ENCODE peak calls at places on chromosomes 2 and 18, in nine cellular contexts. One of them, this sample, is unnamed.

GRCh38 chr2:134398300-134398699 is 144.4 kb downstream of the MGAT5 start:
- DNase-seq in GM20000: no peak
- DNase-seq in AG04449: no peak
- DNase-seq in B cell: no peak
- DNase-seq in foreskin fibroblast: peak; percentile 82
- DNase-seq in IMR-90: peak; percentile 91
- DNase-seq in Calu3: no peak
- DNase-seq in MCF 10A: peak; percentile 53
- DNase-seq in HFF-Myc: peak; percentile 78
- DNase-seq in this sample: no peak

GRCh38 chr2:181573140-181573736 is 83.7 kb downstream of the CERKL start:
- DNase-seq in GM20000: no peak
- DNase-seq in AG04449: no peak
- DNase-seq in B cell: no peak
- DNase-seq in foreskin fibroblast: peak; percentile 65
- DNase-seq in IMR-90: peak; percentile 50
- DNase-seq in Calu3: peak; percentile 52
- DNase-seq in MCF 10A: peak; percentile 53
- DNase-seq in HFF-Myc: no peak
- DNase-seq in this sample: no peak

GRCh38 chr2:88857951-88858406 is 166.5 kb downstream of the RPIA start:
- DNase-seq in GM20000: no peak
- DNase-seq in AG04449: no peak
- DNase-seq in B cell: peak; percentile 59
- DNase-seq in foreskin fibroblast: no peak
- DNase-seq in IMR-90: peak; percentile 62
- DNase-seq in Calu3: peak; percentile 60
- DNase-seq in MCF 10A: no peak
- DNase-seq in HFF-Myc: peak; percentile 46
- DNase-seq in this sample: no peak

GRCh38 chr2:101699191-101699938 is 1.9 kb downstream of the MAP4K4 start:
- DNase-seq in GM20000: no peak
- DNase-seq in AG04449: no peak
- DNase-seq in B cell: peak; percentile 38
- DNase-seq in foreskin fibroblast: no peak
- DNase-seq in IMR-90: no peak
- DNase-seq in Calu3: no peak
- DNase-seq in MCF 10A: peak; percentile 29
- DNase-seq in HFF-Myc: no peak
- DNase-seq in this sample: no peak

GRCh38 chr2:63982335-63982734 is 36.9 kb downstream of the VPS54 start:
- DNase-seq in GM20000: no peak
- DNase-seq in AG04449: no peak
- DNase-seq in B cell: no peak
- DNase-seq in foreskin fibroblast: no peak
- DNase-seq in IMR-90: no peak
- DNase-seq in Calu3: no peak
- DNase-seq in MCF 10A: no peak
- DNase-seq in HFF-Myc: no peak
- DNase-seq in this sample: no peak

GRCh38 chr2:104944495-104944894 is 90.6 kb downstream of the POU3F3 start:
- DNase-seq in GM20000: no peak
- DNase-seq in AG04449: no peak
- DNase-seq in B cell: peak; percentile 13
- DNase-seq in foreskin fibroblast: peak; percentile 14
- DNase-seq in IMR-90: no peak
- DNase-seq in Calu3: peak; percentile 50
- DNase-seq in MCF 10A: peak; percentile 66
- DNase-seq in HFF-Myc: no peak
- DNase-seq in this sample: no peak

GRCh38 chr18:58009166-58009565 is 34.9 kb upstream of the NEDD4L start:
- DNase-seq in GM20000: no peak
- DNase-seq in AG04449: no peak
- DNase-seq in B cell: no peak
- DNase-seq in foreskin fibroblast: no peak
- DNase-seq in IMR-90: no peak
- DNase-seq in Calu3: no peak
- DNase-seq in MCF 10A: no peak
- DNase-seq in HFF-Myc: no peak
- DNase-seq in this sample: no peak

GRCh38 chr2:219521066-219521880 is 7.0 kb downstream of the ASIC4 start:
- DNase-seq in GM20000: no peak
- DNase-seq in AG04449: no peak
- DNase-seq in B cell: no peak
- DNase-seq in foreskin fibroblast: peak; percentile 71
- DNase-seq in IMR-90: peak; percentile 37
- DNase-seq in Calu3: peak; percentile 66
- DNase-seq in MCF 10A: peak; percentile 29
- DNase-seq in HFF-Myc: no peak
- DNase-seq in this sample: no peak

GRCh38 chr2:26752636-26753035 is 11.4 kb upstream of the SLC35F6 start:
- DNase-seq in GM20000: no peak
- DNase-seq in AG04449: no peak
- DNase-seq in B cell: no peak
- DNase-seq in foreskin fibroblast: no peak
- DNase-seq in IMR-90: no peak
- DNase-seq in Calu3: no peak
- DNase-seq in MCF 10A: no peak
- DNase-seq in HFF-Myc: no peak
- DNase-seq in this sample: no peak

GRCh38 chr2:134724341-134724740 is 5.5 kb upstream of the TMEM163 start:
- DNase-seq in GM20000: no peak
- DNase-seq in AG04449: no peak
- DNase-seq in B cell: no peak
- DNase-seq in foreskin fibroblast: no peak
- DNase-seq in IMR-90: no peak
- DNase-seq in Calu3: no peak
- DNase-seq in MCF 10A: no peak
- DNase-seq in HFF-Myc: no peak
- DNase-seq in this sample: no peak

GRCh38 chr2:28047698-28048097 is 157.2 kb downstream of the BABAM2 start:
- DNase-seq in GM20000: no peak
- DNase-seq in AG04449: peak; percentile 56
- DNase-seq in B cell: no peak
- DNase-seq in foreskin fibroblast: peak; percentile 76
- DNase-seq in IMR-90: peak; percentile 81
- DNase-seq in Calu3: no peak
- DNase-seq in MCF 10A: peak; percentile 44
- DNase-seq in HFF-Myc: peak; percentile 26
- DNase-seq in this sample: peak; percentile 46

GRCh38 chr2:99803846-99804245 is 314.0 kb upstream of the REV1 start:
- DNase-seq in GM20000: no peak
- DNase-seq in AG04449: no peak
- DNase-seq in B cell: no peak
- DNase-seq in foreskin fibroblast: peak; percentile 48
- DNase-seq in IMR-90: no peak
- DNase-seq in Calu3: no peak
- DNase-seq in MCF 10A: no peak
- DNase-seq in HFF-Myc: no peak
- DNase-seq in this sample: no peak

GRCh38 chr18:9782073-9782857 is 74.2 kb downstream of the RAB31 start:
- DNase-seq in GM20000: no peak
- DNase-seq in AG04449: peak; percentile 83
- DNase-seq in B cell: no peak
- DNase-seq in foreskin fibroblast: peak; percentile 86
- DNase-seq in IMR-90: peak; percentile 96
- DNase-seq in Calu3: no peak
- DNase-seq in MCF 10A: peak; percentile 88
- DNase-seq in HFF-Myc: peak; percentile 48
- DNase-seq in this sample: peak; percentile 88

GRCh38 chr2:219274392-219274921 is 4.7 kb upstream of the DNAJB2 start:
- DNase-seq in GM20000: no peak
- DNase-seq in AG04449: peak; percentile 60
- DNase-seq in B cell: no peak
- DNase-seq in foreskin fibroblast: peak; percentile 85
- DNase-seq in IMR-90: peak; percentile 81
- DNase-seq in Calu3: peak; percentile 75
- DNase-seq in MCF 10A: peak; percentile 65
- DNase-seq in HFF-Myc: no peak
- DNase-seq in this sample: peak; percentile 30

GRCh38 chr2:31270136-31270535 is 36.2 kb downstream of the EHD3 start:
- DNase-seq in GM20000: no peak
- DNase-seq in AG04449: no peak
- DNase-seq in B cell: no peak
- DNase-seq in foreskin fibroblast: peak; percentile 90
- DNase-seq in IMR-90: peak; percentile 76
- DNase-seq in Calu3: no peak
- DNase-seq in MCF 10A: no peak
- DNase-seq in HFF-Myc: no peak
- DNase-seq in this sample: peak; percentile 60

GRCh38 chr2:222823183-222823915 is 37.5 kb upstream of the ACSL3 start:
- DNase-seq in GM20000: no peak
- DNase-seq in AG04449: no peak
- DNase-seq in B cell: no peak
- DNase-seq in foreskin fibroblast: peak; percentile 13
- DNase-seq in IMR-90: no peak
- DNase-seq in Calu3: no peak
- DNase-seq in MCF 10A: no peak
- DNase-seq in HFF-Myc: no peak
- DNase-seq in this sample: no peak

GRCh38 chr2:222830164-222830563 is 30.7 kb upstream of the ACSL3 start:
- DNase-seq in GM20000: no peak
- DNase-seq in AG04449: no peak
- DNase-seq in B cell: no peak
- DNase-seq in foreskin fibroblast: no peak
- DNase-seq in IMR-90: no peak
- DNase-seq in Calu3: no peak
- DNase-seq in MCF 10A: no peak
- DNase-seq in HFF-Myc: no peak
- DNase-seq in this sample: no peak

GRCh38 chr2:222825031-222825430 is 35.8 kb upstream of the ACSL3 start:
- DNase-seq in GM20000: no peak
- DNase-seq in AG04449: no peak
- DNase-seq in B cell: no peak
- DNase-seq in foreskin fibroblast: no peak
- DNase-seq in IMR-90: no peak
- DNase-seq in Calu3: no peak
- DNase-seq in MCF 10A: no peak
- DNase-seq in HFF-Myc: no peak
- DNase-seq in this sample: no peak

GRCh38 chr2:222828572-222828971 is 32.3 kb upstream of the ACSL3 start:
- DNase-seq in GM20000: no peak
- DNase-seq in AG04449: no peak
- DNase-seq in B cell: no peak
- DNase-seq in foreskin fibroblast: no peak
- DNase-seq in IMR-90: no peak
- DNase-seq in Calu3: no peak
- DNase-seq in MCF 10A: peak; percentile 69
- DNase-seq in HFF-Myc: no peak
- DNase-seq in this sample: no peak

GRCh38 chr2:222827417-222827816 is 33.4 kb upstream of the ACSL3 start:
- DNase-seq in GM20000: no peak
- DNase-seq in AG04449: no peak
- DNase-seq in B cell: no peak
- DNase-seq in foreskin fibroblast: no peak
- DNase-seq in IMR-90: no peak
- DNase-seq in Calu3: no peak
- DNase-seq in MCF 10A: peak; percentile 55
- DNase-seq in HFF-Myc: no peak
- DNase-seq in this sample: no peak
- TF ChIP-seq CTCF in GM20000: no peak
- TF ChIP-seq CTCF in AG04449: no peak
- TF ChIP-seq CTCF in B cell: no peak
- TF ChIP-seq CTCF in foreskin fibroblast: no peak
- TF ChIP-seq CTCF in IMR-90: no peak
- TF ChIP-seq CTCF in Calu3: no peak
- TF ChIP-seq CTCF in MCF 10A: no peak
- TF ChIP-seq CTCF in HFF-Myc: no peak
- TF ChIP-seq CTCF in this sample: no peak

GRCh38 chr2:175950512-175950911 is 51.6 kb downstream of the LNPK start:
- DNase-seq in GM20000: no peak
- DNase-seq in AG04449: no peak
- DNase-seq in B cell: no peak
- DNase-seq in foreskin fibroblast: no peak
- DNase-seq in IMR-90: no peak
- DNase-seq in Calu3: no peak
- DNase-seq in MCF 10A: no peak
- DNase-seq in HFF-Myc: no peak
- DNase-seq in this sample: no peak
- TF ChIP-seq CTCF in GM20000: no peak
- TF ChIP-seq CTCF in AG04449: no peak
- TF ChIP-seq CTCF in B cell: no peak
- TF ChIP-seq CTCF in foreskin fibroblast: no peak
- TF ChIP-seq CTCF in IMR-90: no peak
- TF ChIP-seq CTCF in Calu3: no peak
- TF ChIP-seq CTCF in MCF 10A: no peak
- TF ChIP-seq CTCF in HFF-Myc: no peak
- TF ChIP-seq CTCF in this sample: no peak

GRCh38 chr2:164479460-164479859 is 141.8 kb downstream of the GRB14 start:
- DNase-seq in GM20000: no peak
- DNase-seq in AG04449: no peak
- DNase-seq in B cell: peak; percentile 1
- DNase-seq in foreskin fibroblast: peak; percentile 49
- DNase-seq in IMR-90: peak; percentile 22
- DNase-seq in Calu3: peak; percentile 49
- DNase-seq in MCF 10A: peak; percentile 42
- DNase-seq in HFF-Myc: no peak
- DNase-seq in this sample: no peak
- TF ChIP-seq CTCF in GM20000: no peak
- TF ChIP-seq CTCF in AG04449: peak; percentile 49
- TF ChIP-seq CTCF in B cell: no peak
- TF ChIP-seq CTCF in foreskin fibroblast: peak; percentile 31
- TF ChIP-seq CTCF in IMR-90: peak; percentile 53
- TF ChIP-seq CTCF in Calu3: peak; percentile 50
- TF ChIP-seq CTCF in MCF 10A: peak; percentile 59
- TF ChIP-seq CTCF in HFF-Myc: no peak
- TF ChIP-seq CTCF in this sample: peak; percentile 33

GRCh38 chr2:171960570-171960969 is 38.3 kb downstream of the HAT1 start:
- DNase-seq in GM20000: no peak
- DNase-seq in AG04449: no peak
- DNase-seq in B cell: no peak
- DNase-seq in foreskin fibroblast: no peak
- DNase-seq in IMR-90: no peak
- DNase-seq in Calu3: no peak
- DNase-seq in MCF 10A: no peak
- DNase-seq in HFF-Myc: no peak
- DNase-seq in this sample: no peak

GRCh38 chr2:171958475-171958874 is 36.2 kb downstream of the HAT1 start:
- DNase-seq in GM20000: no peak
- DNase-seq in AG04449: peak; percentile 40
- DNase-seq in B cell: no peak
- DNase-seq in foreskin fibroblast: peak; percentile 76
- DNase-seq in IMR-90: peak; percentile 85
- DNase-seq in Calu3: no peak
- DNase-seq in MCF 10A: peak; percentile 31
- DNase-seq in HFF-Myc: no peak
- DNase-seq in this sample: no peak

GRCh38 chr2:171956135-171956830 is 34.0 kb downstream of the HAT1 start:
- DNase-seq in GM20000: no peak
- DNase-seq in AG04449: no peak
- DNase-seq in B cell: no peak
- DNase-seq in foreskin fibroblast: peak; percentile 8
- DNase-seq in IMR-90: no peak
- DNase-seq in Calu3: no peak
- DNase-seq in MCF 10A: no peak
- DNase-seq in HFF-Myc: no peak
- DNase-seq in this sample: no peak

GRCh38 chr2:171959998-171960397 is 37.7 kb downstream of the HAT1 start:
- DNase-seq in GM20000: no peak
- DNase-seq in AG04449: no peak
- DNase-seq in B cell: no peak
- DNase-seq in foreskin fibroblast: no peak
- DNase-seq in IMR-90: no peak
- DNase-seq in Calu3: no peak
- DNase-seq in MCF 10A: no peak
- DNase-seq in HFF-Myc: no peak
- DNase-seq in this sample: no peak

GRCh38 chr2:171957061-171957460 is 34.8 kb downstream of the HAT1 start:
- DNase-seq in GM20000: no peak
- DNase-seq in AG04449: no peak
- DNase-seq in B cell: no peak
- DNase-seq in foreskin fibroblast: peak; percentile 51
- DNase-seq in IMR-90: no peak
- DNase-seq in Calu3: no peak
- DNase-seq in MCF 10A: peak; percentile 27
- DNase-seq in HFF-Myc: peak; percentile 25
- DNase-seq in this sample: no peak
- TF ChIP-seq CTCF in GM20000: no peak
- TF ChIP-seq CTCF in AG04449: no peak
- TF ChIP-seq CTCF in B cell: no peak
- TF ChIP-seq CTCF in foreskin fibroblast: peak; percentile 11
- TF ChIP-seq CTCF in IMR-90: no peak
- TF ChIP-seq CTCF in Calu3: no peak
- TF ChIP-seq CTCF in MCF 10A: no peak
- TF ChIP-seq CTCF in HFF-Myc: peak; percentile 31
- TF ChIP-seq CTCF in this sample: peak; percentile 17

This sample was measured in AG09319.